ENCODE peak calls at places on chromosomes 12 and 14, in six cellular contexts. One of them, this sample, is unnamed.

GRCh38 chr14:104370256-104370870 is 209.2 kb upstream of the C14orf180 start:
- DNase-seq in stomach: peak; percentile 39
- DNase-seq in T-helper 17 cell: peak; percentile 4
- DNase-seq in effector memory CD4-positive, alpha-beta T cell: no peak
- DNase-seq in progenitor cell of endocrine pancreas: no peak
- DNase-seq in activated CD4-positive, CD25-positive, alpha-beta regulatory T cell: no peak
- DNase-seq in this sample: no peak

GRCh38 chr12:69837191-69838085 is 12.4 kb downstream of the MYRFL start:
- DNase-seq in progenitor cell of endocrine pancreas: no peak
- DNase-seq in T-helper 17 cell: no peak
- DNase-seq in activated CD4-positive, CD25-positive, alpha-beta regulatory T cell: no peak
- DNase-seq in effector memory CD4-positive, alpha-beta T cell: no peak
- DNase-seq in stomach: no peak
- DNase-seq in this sample: no peak

GRCh38 chr12:107309020-107309419 is 215.7 kb upstream of the CRY1 start:
- DNase-seq in T-helper 17 cell: no peak
- DNase-seq in progenitor cell of endocrine pancreas: no peak
- DNase-seq in stomach: no peak
- DNase-seq in activated CD4-positive, CD25-positive, alpha-beta regulatory T cell: no peak
- DNase-seq in effector memory CD4-positive, alpha-beta T cell: no peak
- DNase-seq in this sample: no peak

GRCh38 chr12:53523131-53523530 is 15.8 kb upstream of the NPFF start:
- DNase-seq in effector memory CD4-positive, alpha-beta T cell: no peak
- DNase-seq in progenitor cell of endocrine pancreas: no peak
- DNase-seq in stomach: no peak
- DNase-seq in T-helper 17 cell: no peak
- DNase-seq in activated CD4-positive, CD25-positive, alpha-beta regulatory T cell: no peak
- DNase-seq in this sample: no peak

GRCh38 chr14:91354979-91355685 is 62.5 kb downstream of the CCDC88C start:
- DNase-seq in stomach: no peak
- DNase-seq in progenitor cell of endocrine pancreas: peak; percentile 33
- DNase-seq in effector memory CD4-positive, alpha-beta T cell: no peak
- DNase-seq in activated CD4-positive, CD25-positive, alpha-beta regulatory T cell: no peak
- DNase-seq in T-helper 17 cell: no peak
- DNase-seq in this sample: no peak

GRCh38 chr12:24937553-24938244 is 11.2 kb downstream of the BCAT1 start:
- DNase-seq in effector memory CD4-positive, alpha-beta T cell: no peak
- DNase-seq in stomach: no peak
- DNase-seq in T-helper 17 cell: no peak
- DNase-seq in activated CD4-positive, CD25-positive, alpha-beta regulatory T cell: no peak
- DNase-seq in progenitor cell of endocrine pancreas: no peak
- DNase-seq in this sample: no peak

GRCh38 chr12:94147991-94148840 is at the start of gene PLXNC1:
- DNase-seq in progenitor cell of endocrine pancreas: peak; percentile 35
- DNase-seq in activated CD4-positive, CD25-positive, alpha-beta regulatory T cell: peak; percentile 47
- DNase-seq in effector memory CD4-positive, alpha-beta T cell: peak; percentile 49
- DNase-seq in T-helper 17 cell: peak; percentile 54
- DNase-seq in stomach: peak; percentile 51
- DNase-seq in this sample: no peak

GRCh38 chr12:126588586-126589249 is 1523.5 kb downstream of the AACS start:
- DNase-seq in progenitor cell of endocrine pancreas: no peak
- DNase-seq in stomach: no peak
- DNase-seq in T-helper 17 cell: no peak
- DNase-seq in effector memory CD4-positive, alpha-beta T cell: no peak
- DNase-seq in activated CD4-positive, CD25-positive, alpha-beta regulatory T cell: no peak
- DNase-seq in this sample: no peak

GRCh38 chr12:111122458-111122878 is 202.1 kb upstream of the MYL2 start:
- DNase-seq in stomach: no peak
- DNase-seq in effector memory CD4-positive, alpha-beta T cell: no peak
- DNase-seq in progenitor cell of endocrine pancreas: no peak
- DNase-seq in T-helper 17 cell: no peak
- DNase-seq in activated CD4-positive, CD25-positive, alpha-beta regulatory T cell: no peak
- DNase-seq in this sample: no peak

GRCh38 chr12:23757541-23757962 is 191.9 kb downstream of the SOX5 start:
- DNase-seq in effector memory CD4-positive, alpha-beta T cell: no peak
- DNase-seq in activated CD4-positive, CD25-positive, alpha-beta regulatory T cell: no peak
- DNase-seq in stomach: no peak
- DNase-seq in progenitor cell of endocrine pancreas: no peak
- DNase-seq in T-helper 17 cell: no peak
- DNase-seq in this sample: no peak

GRCh38 chr12:34302131-34302885 is 280.0 kb downstream of the ALG10 start:
- DNase-seq in progenitor cell of endocrine pancreas: no peak
- DNase-seq in T-helper 17 cell: no peak
- DNase-seq in activated CD4-positive, CD25-positive, alpha-beta regulatory T cell: no peak
- DNase-seq in stomach: no peak
- DNase-seq in effector memory CD4-positive, alpha-beta T cell: no peak
- DNase-seq in this sample: no peak

GRCh38 chr14:103068351-103069073 is 11.2 kb upstream of the CDC42BPB start:
- DNase-seq in activated CD4-positive, CD25-positive, alpha-beta regulatory T cell: no peak
- DNase-seq in progenitor cell of endocrine pancreas: no peak
- DNase-seq in effector memory CD4-positive, alpha-beta T cell: no peak
- DNase-seq in T-helper 17 cell: no peak
- DNase-seq in stomach: no peak
- DNase-seq in this sample: no peak

GRCh38 chr12:154058-154457 is 59.9 kb downstream of the SLC6A12 start:
- DNase-seq in activated CD4-positive, CD25-positive, alpha-beta regulatory T cell: no peak
- DNase-seq in progenitor cell of endocrine pancreas: no peak
- DNase-seq in stomach: no peak
- DNase-seq in T-helper 17 cell: no peak
- DNase-seq in effector memory CD4-positive, alpha-beta T cell: no peak
- DNase-seq in this sample: no peak

GRCh38 chr12:118103601-118104382 is at the start of gene VSIG10:
- DNase-seq in progenitor cell of endocrine pancreas: peak; percentile 58
- DNase-seq in effector memory CD4-positive, alpha-beta T cell: no peak
- DNase-seq in T-helper 17 cell: peak; percentile 18
- DNase-seq in activated CD4-positive, CD25-positive, alpha-beta regulatory T cell: no peak
- DNase-seq in stomach: peak; percentile 86
- DNase-seq in this sample: peak; percentile 69

GRCh38 chr12:75528272-75528671 is 16.9 kb upstream of the KRR1 start:
- DNase-seq in stomach: no peak
- DNase-seq in activated CD4-positive, CD25-positive, alpha-beta regulatory T cell: no peak
- DNase-seq in T-helper 17 cell: no peak
- DNase-seq in effector memory CD4-positive, alpha-beta T cell: no peak
- DNase-seq in progenitor cell of endocrine pancreas: no peak
- DNase-seq in this sample: no peak

GRCh38 chr14:105989746-105990302 is 463.4 kb downstream of the TMEM121 start:
- DNase-seq in progenitor cell of endocrine pancreas: no peak
- DNase-seq in effector memory CD4-positive, alpha-beta T cell: no peak
- DNase-seq in activated CD4-positive, CD25-positive, alpha-beta regulatory T cell: no peak
- DNase-seq in stomach: no peak
- DNase-seq in T-helper 17 cell: no peak
- DNase-seq in this sample: no peak

GRCh38 chr14:99415496-99416281 is 65.0 kb downstream of the SETD3 start:
- DNase-seq in stomach: peak; percentile 50
- DNase-seq in T-helper 17 cell: no peak
- DNase-seq in activated CD4-positive, CD25-positive, alpha-beta regulatory T cell: peak; percentile 26
- DNase-seq in progenitor cell of endocrine pancreas: peak; percentile 54
- DNase-seq in effector memory CD4-positive, alpha-beta T cell: peak; percentile 30
- DNase-seq in this sample: peak; percentile 86

GRCh38 chr14:31945074-31945613 is 132.0 kb upstream of the ARHGAP5 start:
- DNase-seq in T-helper 17 cell: no peak
- DNase-seq in stomach: no peak
- DNase-seq in progenitor cell of endocrine pancreas: no peak
- DNase-seq in effector memory CD4-positive, alpha-beta T cell: no peak
- DNase-seq in activated CD4-positive, CD25-positive, alpha-beta regulatory T cell: peak; percentile 6
- DNase-seq in this sample: no peak

GRCh38 chr14:90811641-90812040 is 4.6 kb downstream of the TTC7B start:
- DNase-seq in activated CD4-positive, CD25-positive, alpha-beta regulatory T cell: no peak
- DNase-seq in effector memory CD4-positive, alpha-beta T cell: no peak
- DNase-seq in T-helper 17 cell: no peak
- DNase-seq in stomach: no peak
- DNase-seq in progenitor cell of endocrine pancreas: no peak
- DNase-seq in this sample: no peak

GRCh38 chr12:49345048-49345839 is 1.4 kb upstream of the DNAJC22 start:
- DNase-seq in progenitor cell of endocrine pancreas: peak; percentile 68
- DNase-seq in activated CD4-positive, CD25-positive, alpha-beta regulatory T cell: no peak
- DNase-seq in effector memory CD4-positive, alpha-beta T cell: no peak
- DNase-seq in T-helper 17 cell: no peak
- DNase-seq in stomach: peak; percentile 35
- DNase-seq in this sample: no peak

GRCh38 chr12:110885152-110885840 is 35.1 kb downstream of the MYL2 start:
- DNase-seq in T-helper 17 cell: no peak
- DNase-seq in stomach: no peak
- DNase-seq in effector memory CD4-positive, alpha-beta T cell: no peak
- DNase-seq in activated CD4-positive, CD25-positive, alpha-beta regulatory T cell: no peak
- DNase-seq in progenitor cell of endocrine pancreas: no peak
- DNase-seq in this sample: no peak

GRCh38 chr14:91060472-91061308 is at the start of gene RPS6KA5:
- DNase-seq in activated CD4-positive, CD25-positive, alpha-beta regulatory T cell: peak; percentile 99
- DNase-seq in T-helper 17 cell: peak; percentile 99
- DNase-seq in stomach: peak; percentile 100
- DNase-seq in progenitor cell of endocrine pancreas: peak; percentile 99
- DNase-seq in effector memory CD4-positive, alpha-beta T cell: peak; percentile 100
- DNase-seq in this sample: peak; percentile 100

GRCh38 chr14:64095620-64096019 is 198.6 kb downstream of the ESR2 start:
- DNase-seq in T-helper 17 cell: no peak
- DNase-seq in progenitor cell of endocrine pancreas: no peak
- DNase-seq in activated CD4-positive, CD25-positive, alpha-beta regulatory T cell: no peak
- DNase-seq in stomach: no peak
- DNase-seq in effector memory CD4-positive, alpha-beta T cell: no peak
- DNase-seq in this sample: no peak

GRCh38 chr12:21891763-21892217 is 49.4 kb downstream of the ABCC9 start:
- DNase-seq in activated CD4-positive, CD25-positive, alpha-beta regulatory T cell: no peak
- DNase-seq in progenitor cell of endocrine pancreas: no peak
- DNase-seq in stomach: no peak
- DNase-seq in T-helper 17 cell: no peak
- DNase-seq in effector memory CD4-positive, alpha-beta T cell: no peak
- DNase-seq in this sample: no peak

GRCh38 chr14:68476212-68476964 is 316.5 kb downstream of the ZFP36L1 start:
- DNase-seq in progenitor cell of endocrine pancreas: no peak
- DNase-seq in activated CD4-positive, CD25-positive, alpha-beta regulatory T cell: no peak
- DNase-seq in T-helper 17 cell: no peak
- DNase-seq in stomach: no peak
- DNase-seq in effector memory CD4-positive, alpha-beta T cell: no peak
- DNase-seq in this sample: peak; percentile 83

GRCh38 chr14:69319911-69320310 is 60.0 kb downstream of the GALNT16 start:
- DNase-seq in stomach: no peak
- DNase-seq in progenitor cell of endocrine pancreas: no peak
- DNase-seq in activated CD4-positive, CD25-positive, alpha-beta regulatory T cell: no peak
- DNase-seq in T-helper 17 cell: no peak
- DNase-seq in effector memory CD4-positive, alpha-beta T cell: no peak
- DNase-seq in this sample: no peak

GRCh38 chr14:99134333-99135046 is 137.5 kb downstream of the BCL11B start:
- DNase-seq in effector memory CD4-positive, alpha-beta T cell: no peak
- DNase-seq in stomach: peak; percentile 13
- DNase-seq in activated CD4-positive, CD25-positive, alpha-beta regulatory T cell: no peak
- DNase-seq in progenitor cell of endocrine pancreas: no peak
- DNase-seq in T-helper 17 cell: no peak
- DNase-seq in this sample: no peak

GRCh38 chr14:58881433-58881832 is 243.7 kb downstream of the DACT1 start:
- DNase-seq in progenitor cell of endocrine pancreas: no peak
- DNase-seq in stomach: no peak
- DNase-seq in T-helper 17 cell: no peak
- DNase-seq in activated CD4-positive, CD25-positive, alpha-beta regulatory T cell: no peak
- DNase-seq in effector memory CD4-positive, alpha-beta T cell: no peak
- DNase-seq in this sample: no peak

GRCh38 chr14:61646366-61647101 is 48.8 kb upstream of the HIF1A start:
- DNase-seq in activated CD4-positive, CD25-positive, alpha-beta regulatory T cell: no peak
- DNase-seq in T-helper 17 cell: no peak
- DNase-seq in effector memory CD4-positive, alpha-beta T cell: no peak
- DNase-seq in progenitor cell of endocrine pancreas: no peak
- DNase-seq in stomach: no peak
- DNase-seq in this sample: no peak

GRCh38 chr12:128789356-128789929 is 34.3 kb downstream of the SLC15A4 start:
- DNase-seq in stomach: no peak
- DNase-seq in activated CD4-positive, CD25-positive, alpha-beta regulatory T cell: no peak
- DNase-seq in effector memory CD4-positive, alpha-beta T cell: no peak
- DNase-seq in progenitor cell of endocrine pancreas: no peak
- DNase-seq in T-helper 17 cell: no peak
- DNase-seq in this sample: no peak

GRCh38 chr12:91178139-91178561 is 4.5 kb downstream of the DCN start:
- DNase-seq in effector memory CD4-positive, alpha-beta T cell: no peak
- DNase-seq in progenitor cell of endocrine pancreas: no peak
- DNase-seq in T-helper 17 cell: no peak
- DNase-seq in activated CD4-positive, CD25-positive, alpha-beta regulatory T cell: no peak
- DNase-seq in stomach: no peak
- DNase-seq in this sample: peak; percentile 27

GRCh38 chr12:73973486-73973885 is 564.1 kb upstream of the ATXN7L3B start:
- DNase-seq in T-helper 17 cell: no peak
- DNase-seq in stomach: no peak
- DNase-seq in effector memory CD4-positive, alpha-beta T cell: no peak
- DNase-seq in progenitor cell of endocrine pancreas: no peak
- DNase-seq in activated CD4-positive, CD25-positive, alpha-beta regulatory T cell: no peak
- DNase-seq in this sample: no peak